ENCODE peak calls at places on chromosomes 7 and 10, in eight cellular contexts. R is sigmoid colon, I is aorta, E is heart left ventricle, A is lung, L is Panc1, N is ovary, M is pancreas. K is an unnamed sample.
A peak's percentile ranks its signal among the peaks of the same experiment; 100 is the strongest.

GRCh38 chr10:44398747-44399477 is 14.0 kb upstream of the CXCL12 start:
- DNase-seq in L (no peak), I (no peak), M (no peak), A (no peak), E (no peak), R (no peak), N (no peak), K (no peak)

GRCh38 chr7:27165089-27165654 is at the start of gene HOXA9:
- DNase-seq in L (no peak), R (peak; percentile 97), M (peak; percentile 71), E (peak; percentile 74), A (no peak), I (peak; percentile 96), N (no peak), K (no peak)

GRCh38 chr10:116143673-116144072 is 129.3 kb downstream of the GFRA1 start:
- DNase-seq in N (no peak), M (no peak), I (no peak), R (no peak), E (no peak), A (peak; percentile 5), L (no peak), K (no peak)

GRCh38 chr7:130134106-130134636 is 63.8 kb downstream of the KLHDC10 start:
- DNase-seq in L (no peak), M (no peak), E (no peak), I (no peak), N (no peak), A (no peak), R (no peak), K (no peak)

GRCh38 chr7:45987521-45988290 is 66.6 kb upstream of the IGFBP3 start:
- DNase-seq in E (no peak), I (no peak), R (no peak), M (no peak), L (no peak), N (no peak), A (no peak), K (no peak)

GRCh38 chr10:75165684-75166622 is 44.6 kb upstream of the VDAC2 start:
- DNase-seq in A (no peak), N (no peak), E (no peak), L (no peak), M (no peak), I (no peak), R (no peak), K (no peak)

GRCh38 chr7:36726806-36727503 is 2.7 kb upstream of the AOAH start:
- DNase-seq in L (no peak), I (no peak), E (no peak), N (no peak), M (no peak), R (no peak), A (no peak), K (peak; percentile 40)

GRCh38 chr10:131448171-131448570 is 136.7 kb upstream of the TCERG1L start:
- DNase-seq in N (no peak), I (no peak), A (no peak), M (no peak), E (no peak), R (no peak), L (no peak), K (no peak)

GRCh38 chr10:122387572-122387971 is 13.1 kb downstream of the PLEKHA1 start:
- DNase-seq in I (no peak), L (no peak), R (no peak), N (no peak), M (no peak), E (no peak), A (no peak), K (peak; percentile 60)

GRCh38 chr7:151174246-151175046 is 7.0 kb upstream of the GBX1 start:
- DNase-seq in M (peak; percentile 76), I (peak; percentile 80), N (peak; percentile 45), L (no peak), E (no peak), A (no peak), R (no peak), K (no peak)

GRCh38 chr10:48767752-48768450 is 83.2 kb downstream of the WDFY4 start:
- DNase-seq in E (no peak), I (no peak), R (no peak), M (no peak), N (no peak), A (no peak), L (no peak), K (no peak)
- H3K4me1 ChIP-seq in E (no peaks in the 10 kb centered on the region), I (no peaks in the 10 kb centered on the region), R (no peaks in the 10 kb centered on the region), M (no peaks in the 10 kb centered on the region), N (peaks cover 4% of the 10 kb centered on the region), A (no peaks in the 10 kb centered on the region), L (no peaks in the 10 kb centered on the region), K (no peaks in the 10 kb centered on the region)

GRCh38 chr7:84106291-84106690 is 88.3 kb downstream of the SEMA3A start:
- DNase-seq in M (no peak), A (no peak), E (no peak), L (no peak), I (no peak), R (no peak), N (no peak), K (no peak)

GRCh38 chr7:84105582-84105981 is 89.0 kb downstream of the SEMA3A start:
- DNase-seq in I (no peak), E (no peak), M (no peak), N (no peak), R (no peak), A (no peak), L (no peak), K (no peak)

GRCh38 chr7:84104841-84105240 is 89.7 kb downstream of the SEMA3A start:
- DNase-seq in A (no peak), M (no peak), R (no peak), N (no peak), L (no peak), I (no peak), E (no peak), K (no peak)

GRCh38 chr7:84100866-84101265 is 93.7 kb downstream of the SEMA3A start:
- DNase-seq in L (no peak), M (no peak), R (no peak), N (no peak), I (no peak), A (no peak), E (no peak), K (no peak)

DNA sequence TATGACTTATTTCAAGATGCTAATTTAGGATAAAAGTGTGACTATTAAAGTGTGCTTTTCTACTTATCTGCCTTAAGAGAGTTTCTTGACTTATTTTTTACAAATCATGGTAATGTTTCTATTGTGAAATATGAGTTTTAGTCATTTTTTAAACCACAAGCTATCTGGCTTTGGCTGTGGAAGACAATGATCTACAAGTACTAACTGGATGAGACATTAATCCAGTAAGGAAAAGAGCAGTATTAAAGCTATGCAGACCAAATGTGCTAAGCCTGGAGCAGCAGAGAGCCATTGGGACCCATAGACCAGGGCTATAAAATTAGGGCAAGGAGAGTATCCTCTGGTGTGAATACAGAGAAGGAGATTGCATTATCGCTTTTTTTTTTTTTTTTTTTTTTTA is 92.4 kb downstream of the SEMA3A start:
- DNase-seq in A (no peak), R (no peak), E (no peak), L (no peak), I (no peak), M (no peak), N (no peak), K (no peak)
- H3K4me3 ChIP-seq in A (no peak overlapping the region), R (no peak overlapping the region), E (no peak overlapping the region), L (no peak overlapping the region), I (no peak overlapping the region), M (no peak overlapping the region), N (no peak overlapping the region), K (no peak overlapping the region)

GRCh38 chr10:5196613-5197234 is at the start of gene AKR1C4:
- DNase-seq in R (no peak), E (no peak), L (no peak), N (no peak), I (no peak), A (no peak), M (no peak), K (no peak)
- H3K36me3 ChIP-seq in R (no peaks in the 10 kb centered on the region), E (no peaks in the 10 kb centered on the region), L (no peaks in the 10 kb centered on the region), N (no peaks in the 10 kb centered on the region), I (no peaks in the 10 kb centered on the region), A (no peaks in the 10 kb centered on the region), M (no peaks in the 10 kb centered on the region), K (no peaks in the 10 kb centered on the region)

DNA sequence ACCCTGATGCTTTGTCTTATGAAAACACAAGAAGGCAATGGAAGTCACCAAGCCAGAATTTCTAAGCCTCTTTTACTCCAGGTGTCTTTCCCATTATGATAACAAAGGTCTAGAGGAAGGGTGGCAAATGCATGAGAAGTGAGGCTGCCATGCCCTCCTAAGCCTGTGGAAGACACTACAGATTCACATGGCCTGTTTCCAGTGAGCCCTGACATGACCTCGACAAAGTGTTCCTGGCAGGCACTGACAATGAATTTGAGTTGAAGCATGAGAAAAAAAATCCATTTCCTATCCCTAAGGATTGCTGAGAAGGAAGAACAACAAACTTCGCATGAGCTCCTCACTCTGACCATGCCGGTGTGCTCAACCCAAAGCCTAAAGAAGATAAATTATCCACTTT is 268.0 kb downstream of the HTR7 start:
- DNase-seq in I (no peak), N (no peak), M (no peak), E (no peak), A (no peak), L (no peak), R (no peak), K (no peak)
- H3K4me1 ChIP-seq in I (no peaks in the 10 kb centered on the region), N (no peaks in the 10 kb centered on the region), M (no peaks in the 10 kb centered on the region), E (peaks cover 12% of the 10 kb centered on the region), A (peaks cover 5% of the 10 kb centered on the region), L (no peaks in the 10 kb centered on the region), R (no peaks in the 10 kb centered on the region), K (peaks cover 3% of the 10 kb centered on the region)

GRCh38 chr7:25069900-25070443 is 55.1 kb downstream of the CYCS start:
- DNase-seq in M (no peak), E (no peak), R (peak; percentile 66), I (no peak), L (no peak), A (peak; percentile 46), N (peak; percentile 45), K (peak; percentile 70)
- H3K4me3 ChIP-seq in M (peak overlapping the region; percentile 38), E (no peak overlapping the region), R (peak overlapping the region; percentile 24), I (no peak overlapping the region), L (peak overlapping the region; percentile 22), A (no peak overlapping the region), N (no peak overlapping the region), K (peak overlapping the region; percentile 53)

DNA sequence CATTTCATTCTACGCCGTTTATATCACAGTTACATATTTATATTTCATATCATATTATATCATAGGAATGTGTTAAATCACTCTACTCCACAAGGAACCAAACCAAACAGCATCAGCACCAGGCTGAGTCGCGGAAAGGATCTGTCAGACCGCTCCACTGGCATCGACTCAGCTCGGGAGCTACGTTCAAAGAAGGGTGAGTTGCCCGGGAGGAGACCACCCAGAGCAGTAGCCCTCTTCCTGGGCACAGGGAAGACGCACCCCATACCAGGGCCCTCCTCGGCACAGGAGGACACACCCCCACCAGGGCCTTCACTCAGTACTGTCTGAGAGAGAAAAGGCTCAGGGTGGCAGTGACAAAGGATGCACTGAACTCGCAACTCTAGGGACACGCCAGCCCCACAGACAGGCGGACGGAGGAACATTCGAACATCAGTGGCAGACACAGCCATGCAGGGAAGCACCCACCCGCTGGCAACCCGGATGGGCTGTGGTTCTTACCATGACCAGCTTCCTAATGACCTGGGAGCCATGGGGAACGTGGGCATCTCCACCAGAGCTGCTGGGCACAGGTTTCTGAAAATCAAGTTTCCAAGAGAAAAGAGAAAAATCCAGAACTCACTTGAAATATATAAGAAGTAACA is 28.7 kb downstream of the PITRM1 start:
- DNase-seq in N (no peak), M (peak; percentile 33), E (no peak), A (no peak), I (no peak), R (peak; percentile 41), L (no peak), K (no peak)
- H3K36me3 ChIP-seq in N (no peaks in the 10 kb centered on the region), M (peaks cover 7% of the 10 kb centered on the region), E (peaks cover 100% of the 10 kb centered on the region), A (peaks cover 61% of the 10 kb centered on the region), I (peaks cover 20% of the 10 kb centered on the region), R (peaks cover 73% of the 10 kb centered on the region), L (peaks cover 4% of the 10 kb centered on the region), K (no peaks in the 10 kb centered on the region)